ENCODE peak calls at places on chromosomes 11 and 22, in seven cellular contexts. One of them, this sample, is unnamed.

GRCh38 chr11:61392991-61393595 is 706 bp downstream of the TMEM216 start:
- DNase-seq in iris pigment epithelial cell: no peak
- DNase-seq in activated CD4-positive, alpha-beta T cell treated with anti-CD3 and anti-CD28 coated beads, Interleukin-2, amount 50 U/mL, for 24 hours: no peak
- DNase-seq in GM06990: no peak
- DNase-seq in neuronal stem cell: peak
- DNase-seq in adrenal gland: no peak
- DNase-seq in osteocyte: no peak
- DNase-seq in this sample: peak

GRCh38 chr11:31646206-31646605 is 136.6 kb downstream of the ELP4 start:
- DNase-seq in iris pigment epithelial cell: peak
- DNase-seq in adrenal gland: no peak
- DNase-seq in neuronal stem cell: no peak
- DNase-seq in GM06990: no peak
- DNase-seq in osteocyte: no peak
- DNase-seq in activated CD4-positive, alpha-beta T cell treated with anti-CD3 and anti-CD28 coated beads, Interleukin-2, amount 50 U/mL, for 24 hours: no peak
- DNase-seq in this sample: no peak

GRCh38 chr11:114162719-114163123 is 103.2 kb downstream of the ZBTB16 start:
- DNase-seq in activated CD4-positive, alpha-beta T cell treated with anti-CD3 and anti-CD28 coated beads, Interleukin-2, amount 50 U/mL, for 24 hours: no peak
- DNase-seq in GM06990: no peak
- DNase-seq in neuronal stem cell: no peak
- DNase-seq in adrenal gland: peak
- DNase-seq in osteocyte: peak
- DNase-seq in iris pigment epithelial cell: peak
- DNase-seq in this sample: peak

GRCh38 chr22:21762712-21763581 is 27.4 kb upstream of the YPEL1 start:
- DNase-seq in iris pigment epithelial cell: no peak
- DNase-seq in neuronal stem cell: no peak
- DNase-seq in osteocyte: no peak
- DNase-seq in GM06990: no peak
- DNase-seq in adrenal gland: no peak
- DNase-seq in activated CD4-positive, alpha-beta T cell treated with anti-CD3 and anti-CD28 coated beads, Interleukin-2, amount 50 U/mL, for 24 hours: peak
- DNase-seq in this sample: no peak

GRCh38 chr11:13169709-13170108 is 107.9 kb upstream of the BMAL1 start:
- DNase-seq in iris pigment epithelial cell: peak
- DNase-seq in neuronal stem cell: no peak
- DNase-seq in GM06990: no peak
- DNase-seq in adrenal gland: peak
- DNase-seq in osteocyte: no peak
- DNase-seq in activated CD4-positive, alpha-beta T cell treated with anti-CD3 and anti-CD28 coated beads, Interleukin-2, amount 50 U/mL, for 24 hours: no peak
- DNase-seq in this sample: no peak

GRCh38 chr11:65014146-65014960 is at the start of gene ARL2:
- DNase-seq in adrenal gland: peak
- DNase-seq in activated CD4-positive, alpha-beta T cell treated with anti-CD3 and anti-CD28 coated beads, Interleukin-2, amount 50 U/mL, for 24 hours: no peak
- DNase-seq in neuronal stem cell: no peak
- DNase-seq in iris pigment epithelial cell: peak
- DNase-seq in osteocyte: no peak
- DNase-seq in GM06990: no peak
- DNase-seq in this sample: peak

GRCh38 chr11:14029971-14030531 is 67.5 kb downstream of the SPON1 start:
- DNase-seq in GM06990: no peak
- DNase-seq in adrenal gland: peak
- DNase-seq in neuronal stem cell: no peak
- DNase-seq in iris pigment epithelial cell: peak
- DNase-seq in osteocyte: no peak
- DNase-seq in activated CD4-positive, alpha-beta T cell treated with anti-CD3 and anti-CD28 coated beads, Interleukin-2, amount 50 U/mL, for 24 hours: no peak
- DNase-seq in this sample: peak

GRCh38 chr11:122486793-122487495 is 168.6 kb upstream of the UBASH3B start:
- DNase-seq in activated CD4-positive, alpha-beta T cell treated with anti-CD3 and anti-CD28 coated beads, Interleukin-2, amount 50 U/mL, for 24 hours: no peak
- DNase-seq in osteocyte: no peak
- DNase-seq in iris pigment epithelial cell: no peak
- DNase-seq in adrenal gland: no peak
- DNase-seq in neuronal stem cell: peak
- DNase-seq in GM06990: no peak
- DNase-seq in this sample: no peak

GRCh38 chr11:35237345-35237744 is 98.4 kb downstream of the CD44 start:
- DNase-seq in activated CD4-positive, alpha-beta T cell treated with anti-CD3 and anti-CD28 coated beads, Interleukin-2, amount 50 U/mL, for 24 hours: no peak
- DNase-seq in neuronal stem cell: no peak
- DNase-seq in GM06990: no peak
- DNase-seq in adrenal gland: no peak
- DNase-seq in osteocyte: no peak
- DNase-seq in iris pigment epithelial cell: no peak
- DNase-seq in this sample: no peak

GRCh38 chr11:110331626-110332025 is 35.2 kb upstream of the RDX start:
- DNase-seq in GM06990: no peak
- DNase-seq in iris pigment epithelial cell: peak
- DNase-seq in adrenal gland: no peak
- DNase-seq in neuronal stem cell: no peak
- DNase-seq in activated CD4-positive, alpha-beta T cell treated with anti-CD3 and anti-CD28 coated beads, Interleukin-2, amount 50 U/mL, for 24 hours: no peak
- DNase-seq in osteocyte: no peak
- DNase-seq in this sample: no peak

GRCh38 chr11:1531961-1532586 is 40.0 kb downstream of the DUSP8 start:
- DNase-seq in activated CD4-positive, alpha-beta T cell treated with anti-CD3 and anti-CD28 coated beads, Interleukin-2, amount 50 U/mL, for 24 hours: no peak
- DNase-seq in GM06990: no peak
- DNase-seq in neuronal stem cell: no peak
- DNase-seq in osteocyte: no peak
- DNase-seq in iris pigment epithelial cell: no peak
- DNase-seq in adrenal gland: peak
- DNase-seq in this sample: no peak